ENCODE peak calls at places on chromosome 18, in eight cellular contexts. G, C, Y, B, N, Z, E and X are unnamed samples.
A peak's percentile ranks its signal among the peaks of the same experiment; 100 is the strongest.

GRCh38 chr18:47893047-47893446 is 37.4 kb downstream of the SMAD2 start:
- DNase-seq in N (no peak), B (no peak), E (no peak), C (no peak), G (no peak), Y (no peak), Z (no peak), X (no peak)

GRCh38 chr18:48365965-48366364 is 43.2 kb downstream of the ZBTB7C start:
- DNase-seq in E (no peak), Z (no peak), Y (no peak), G (no peak), C (no peak), N (no peak), B (no peak), X (no peak)

GRCh38 chr18:58286793-58287625 is 243.0 kb downstream of the NEDD4L start:
- DNase-seq in N (no peak), B (no peak), C (no peak), Z (no peak), E (no peak), Y (no peak), G (no peak), X (no peak)

GRCh38 chr18:49934457-49934856 is 121.1 kb upstream of the ACAA2 start:
- DNase-seq in Y (no peak), B (peak; percentile 39), Z (no peak), N (no peak), E (no peak), C (no peak), G (no peak), X (no peak)

GRCh38 chr18:47120428-47120827 is 29.9 kb downstream of the HDHD2 start:
- DNase-seq in B (peak; percentile 45), C (no peak), G (no peak), E (no peak), Y (no peak), Z (no peak), N (no peak), X (no peak)

GRCh38 chr18:31162825-31163435 is at the start of gene DSC1:
- DNase-seq in Y (no peak), E (no peak), C (no peak), B (no peak), N (no peak), G (no peak), Z (no peak), X (no peak)

GRCh38 chr18:26466026-26466425 is 82.3 kb downstream of the KCTD1 start:
- DNase-seq in B (no peak), E (no peak), N (no peak), G (no peak), C (no peak), Z (no peak), Y (no peak), X (no peak)

GRCh38 chr18:80147418-80148315 is 38.6 kb downstream of the ADNP2 start:
- DNase-seq in B (peak; percentile 80), N (peak; percentile 92), C (peak; percentile 88), Y (peak; percentile 76), G (peak; percentile 77), E (peak; percentile 77), Z (peak; percentile 80), X (peak; percentile 79)

GRCh38 chr18:36191286-36191685 is 4.0 kb downstream of the MOCOS start:
- DNase-seq in C (no peak), B (no peak), Y (no peak), Z (no peak), G (no peak), N (no peak), E (no peak), X (no peak)

GRCh38 chr18:75216212-75216925 is 5.8 kb downstream of the TSHZ1 start:
- DNase-seq in E (no peak), C (no peak), G (no peak), Y (no peak), N (no peak), B (no peak), Z (no peak), X (no peak)

GRCh38 chr18:9708057-9708881 is at the start of gene RAB31:
- DNase-seq in Y (peak; percentile 69), Z (peak; percentile 54), G (peak; percentile 56), C (peak; percentile 74), E (peak; percentile 81), B (peak; percentile 93), N (peak; percentile 94), X (no peak)

GRCh38 chr18:63301458-63301857 is 18.1 kb downstream of the BCL2 start:
- DNase-seq in B (peak; percentile 27), C (no peak), Y (no peak), N (no peak), G (no peak), E (no peak), Z (peak; percentile 8), X (no peak)

GRCh38 chr18:12639990-12640880 is 17.7 kb downstream of the SPIRE1 start:
- DNase-seq in N (no peak), Y (peak; percentile 54), G (no peak), Z (peak; percentile 88), C (no peak), E (no peak), B (peak; percentile 69), X (no peak)
- TF ChIP-seq CTCF in N (no peak), Y (no peak), G (no peak), Z (peak; percentile 39), C (no peak), E (peak; percentile 33), B (no peak), X (no peak)

GRCh38 chr18:3848316-3848715 is 398.3 kb downstream of the TGIF1 start:
- DNase-seq in G (no peak), E (no peak), B (no peak), N (no peak), Z (no peak), Y (no peak), C (no peak), X (no peak)

GRCh38 chr18:3851159-3851558 is 401.2 kb downstream of the TGIF1 start:
- DNase-seq in Z (no peak), G (no peak), Y (no peak), E (no peak), N (no peak), B (no peak), C (no peak), X (no peak)

GRCh38 chr18:3857544-3857943 is 407.6 kb downstream of the TGIF1 start:
- DNase-seq in C (no peak), N (no peak), G (no peak), Y (no peak), Z (peak; percentile 6), B (peak; percentile 13), E (no peak), X (no peak)

GRCh38 chr18:3855961-3856360 is 406.0 kb downstream of the TGIF1 start:
- DNase-seq in B (no peak), Z (no peak), Y (no peak), E (no peak), G (no peak), N (no peak), C (no peak), X (no peak)

DNA sequence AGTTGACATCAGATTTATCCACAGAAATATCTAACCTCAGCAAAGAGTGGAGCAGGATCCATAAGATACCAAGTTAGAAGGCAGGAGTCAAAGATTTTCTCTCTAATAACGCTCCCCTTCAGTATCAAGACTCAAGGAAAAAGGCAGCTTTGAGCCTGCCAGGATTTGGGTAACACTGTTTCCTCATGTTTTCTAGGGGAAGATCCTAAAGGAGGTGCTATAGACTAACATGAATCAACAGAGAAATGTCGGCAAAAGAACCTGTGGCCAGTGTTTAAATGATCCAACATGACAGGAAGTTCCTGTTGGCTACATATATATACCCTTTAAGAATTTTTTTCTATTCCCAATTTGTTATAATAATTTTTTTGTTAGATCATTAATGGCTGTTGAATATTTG is 402.3 kb downstream of the TGIF1 start:
- DNase-seq in G (no peak), C (no peak), Z (no peak), E (no peak), B (no peak), N (no peak), Y (no peak), X (no peak)
- TF ChIP-seq CTCF in G (no peak), C (no peak), Z (no peak), E (peak; percentile 24), B (no peak), N (no peak), Y (no peak), X (no peak)

GRCh38 chr18:43080671-43081070 is 34.8 kb downstream of the RIT2 start:
- DNase-seq in B (no peak), G (no peak), Y (no peak), N (no peak), Z (no peak), E (no peak), C (no peak), X (no peak)
- TF ChIP-seq CTCF in B (no peak), G (no peak), Y (no peak), N (no peak), Z (no peak), E (no peak), C (no peak), X (no peak)

DNA sequence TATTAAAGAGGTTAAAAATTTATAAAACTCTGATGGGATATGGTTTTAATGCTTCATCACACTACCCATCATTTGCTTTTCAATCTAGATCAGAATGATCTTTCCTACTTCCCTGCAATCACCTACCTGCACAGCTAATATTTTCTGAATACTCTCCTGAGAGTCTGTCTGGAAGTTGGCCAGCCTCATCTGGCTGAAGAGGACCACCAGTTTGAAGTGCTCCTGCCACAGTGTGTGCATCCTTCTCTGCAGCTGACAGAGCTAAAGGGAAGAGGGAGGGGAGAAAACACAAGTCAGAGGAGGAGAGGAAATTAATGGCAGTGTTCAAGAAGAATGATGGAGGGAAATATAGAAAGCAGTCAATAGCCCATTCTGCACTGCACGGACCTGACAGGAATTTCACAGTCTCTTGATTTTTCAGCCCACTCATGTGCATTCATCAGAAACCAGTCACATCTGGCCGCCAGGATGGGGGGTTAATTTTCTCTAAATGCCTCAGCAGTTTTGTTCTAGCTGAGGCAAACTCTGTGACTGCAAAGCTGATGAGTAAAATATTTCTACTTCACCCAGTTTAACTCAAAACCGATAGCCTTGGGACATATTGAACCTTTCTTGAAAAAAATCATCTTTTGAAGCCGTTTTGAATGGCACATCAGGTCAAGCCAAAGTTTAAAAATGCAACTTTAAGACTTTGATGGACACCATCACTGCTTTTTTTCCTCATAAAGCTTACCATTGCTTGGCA is 201.8 kb upstream of the KLHL14 start:
- DNase-seq in Z (no peak), G (no peak), B (no peak), Y (no peak), C (no peak), E (no peak), N (no peak), X (no peak)
- TF ChIP-seq CTCF in Z (no peak), G (no peak), B (no peak), Y (no peak), C (no peak), E (no peak), N (no peak), X (no peak)

GRCh38 chr18:42409005-42409404 is 454.0 kb downstream of the PIK3C3 start:
- DNase-seq in C (no peak), N (no peak), Z (no peak), Y (no peak), G (no peak), B (no peak), E (no peak), X (no peak)
- TF ChIP-seq CTCF in C (no peak), N (no peak), Z (no peak), Y (no peak), G (no peak), B (no peak), E (no peak), X (no peak)